ENCODE peak calls at places on chromosomes 4 and X, in four cellular contexts. One of them, this sample, is unnamed. For H3K4me1, H3F3A and H3K79me2, the result is how much of the 10 kb centered on the place peaks cover.

GRCh38 chrX:1355131-1355799 is 18.7 kb downstream of the IL3RA start:
- DNase-seq in GM23248: no peak
- DNase-seq in GM23338: peak
- DNase-seq in SK-N-SH: no peak
- DNase-seq in this sample: no peak

GRCh38 chr4:13670456-13671150 is 43.1 kb upstream of the BOD1L1 start:
- DNase-seq in GM23248: no peak
- DNase-seq in GM23338: no peak
- DNase-seq in SK-N-SH: no peak
- DNase-seq in this sample: no peak

GRCh38 chr4:23388699-23389395 is 501.0 kb downstream of the PPARGC1A start:
- DNase-seq in GM23248: no peak
- DNase-seq in GM23338: no peak
- DNase-seq in SK-N-SH: no peak
- DNase-seq in this sample: no peak

GRCh38 chrX:137926090-137926489 is 360.2 kb downstream of the ZIC3 start:
- DNase-seq in GM23248: no peak
- DNase-seq in GM23338: peak
- DNase-seq in SK-N-SH: peak
- DNase-seq in this sample: peak

GRCh38 chr4:108171541-108172230 is 3.0 kb upstream of the LEF1 start:
- DNase-seq in GM23248: no peak
- DNase-seq in GM23338: peak
- DNase-seq in SK-N-SH: peak
- DNase-seq in this sample: no peak

GRCh38 chrX:11331788-11332187 is 38.6 kb downstream of the AMELX start:
- DNase-seq in GM23248: no peak
- DNase-seq in GM23338: no peak
- DNase-seq in SK-N-SH: no peak
- DNase-seq in this sample: no peak

GRCh38 chrX:35664838-35665237 is 133.3 kb upstream of the MAGEB16 start:
- DNase-seq in GM23248: no peak
- DNase-seq in GM23338: peak
- DNase-seq in SK-N-SH: no peak
- DNase-seq in this sample: no peak

GRCh38 chrX:40845331-40845911 is 110.1 kb upstream of the MED14 start:
- DNase-seq in GM23248: peak
- DNase-seq in GM23338: peak
- DNase-seq in SK-N-SH: no peak
- DNase-seq in this sample: peak

GRCh38 chr4:8261851-8262535 is 7.6 kb upstream of the HTRA3 start:
- DNase-seq in GM23248: no peak
- DNase-seq in GM23338: no peak
- DNase-seq in SK-N-SH: no peak
- DNase-seq in this sample: no peak

GRCh38 chrX:363621-364375 is 22.9 kb downstream of the PPP2R3B start:
- DNase-seq in GM23248: no peak
- DNase-seq in GM23338: no peak
- DNase-seq in SK-N-SH: no peak
- DNase-seq in this sample: no peak

GRCh38 chrX:119419146-119419545 is 20.0 kb downstream of the SLC25A43 start:
- DNase-seq in GM23248: no peak
- DNase-seq in GM23338: no peak
- DNase-seq in SK-N-SH: no peak
- DNase-seq in this sample: no peak

GRCh38 chr4:77695769-77696168 is 90.1 kb downstream of the CXCL13 start:
- DNase-seq in GM23248: peak
- DNase-seq in GM23338: no peak
- DNase-seq in SK-N-SH: no peak
- DNase-seq in this sample: peak

GRCh38 chrX:32176510-32176909 is 1034.8 kb downstream of the DMD start:
- DNase-seq in GM23248: no peak
- DNase-seq in GM23338: no peak
- DNase-seq in SK-N-SH: no peak
- DNase-seq in this sample: no peak

GRCh38 chrX:72029473-72030411 is 102.0 kb downstream of the RTL5 start:
- DNase-seq in GM23248: peak
- DNase-seq in GM23338: no peak
- DNase-seq in SK-N-SH: peak
- DNase-seq in this sample: peak

GRCh38 chrX:22800806-22801205 is 199.0 kb upstream of the DDX53 start:
- DNase-seq in GM23248: peak
- DNase-seq in GM23338: no peak
- DNase-seq in SK-N-SH: no peak
- DNase-seq in this sample: peak

GRCh38 chrX:45758319-45758718 is 557.6 kb upstream of the DIPK2B start:
- DNase-seq in GM23248: peak
- DNase-seq in GM23338: no peak
- DNase-seq in SK-N-SH: no peak
- DNase-seq in this sample: peak

GRCh38 chr4:81743731-81744465 is 272.2 kb upstream of the RASGEF1B start:
- DNase-seq in GM23248: no peak
- DNase-seq in GM23338: no peak
- DNase-seq in SK-N-SH: no peak
- DNase-seq in this sample: no peak

GRCh38 chr4:128979934-128980333 is 113.4 kb downstream of the SCLT1 start:
- DNase-seq in GM23248: peak
- DNase-seq in GM23338: no peak
- DNase-seq in SK-N-SH: peak
- DNase-seq in this sample: peak

GRCh38 chr4:5812506-5813229 is 80.2 kb downstream of the CRMP1 start:
- DNase-seq in GM23248: peak
- DNase-seq in GM23338: peak
- DNase-seq in SK-N-SH: peak
- DNase-seq in this sample: peak

GRCh38 chr4:169244210-169244609 is 26.5 kb downstream of the SH3RF1 start:
- DNase-seq in GM23248: no peak
- DNase-seq in GM23338: peak
- DNase-seq in SK-N-SH: no peak
- DNase-seq in this sample: no peak

GRCh38 chr4:136476773-136477172 is 1055.5 kb downstream of the PCDH18 start:
- DNase-seq in GM23248: no peak
- DNase-seq in GM23338: no peak
- DNase-seq in SK-N-SH: peak
- DNase-seq in this sample: no peak

GRCh38 chr4:89820005-89820404 is 17.0 kb downstream of the SNCA start:
- DNase-seq in GM23248: no peak
- DNase-seq in GM23338: no peak
- DNase-seq in SK-N-SH: no peak
- DNase-seq in this sample: no peak

GRCh38 chr4:7051905-7052304 is 8.7 kb downstream of the TADA2B start:
- DNase-seq in GM23248: no peak
- DNase-seq in GM23338: no peak
- DNase-seq in SK-N-SH: no peak
- DNase-seq in this sample: no peak

GRCh38 chrX:49163555-49164419 is 1.2 kb downstream of the MAGIX start:
- DNase-seq in GM23248: peak
- DNase-seq in GM23338: peak
- DNase-seq in SK-N-SH: peak
- DNase-seq in this sample: peak

GRCh38 chr4:128285085-128286023 is 2.3 kb downstream of the PGRMC2 start:
- DNase-seq in GM23248: peak
- DNase-seq in GM23338: no peak
- DNase-seq in SK-N-SH: no peak
- DNase-seq in this sample: peak

GRCh38 chr4:146333187-146333894 is 119.0 kb downstream of the REELD1 start:
- DNase-seq in GM23248: peak
- DNase-seq in GM23338: no peak
- DNase-seq in SK-N-SH: no peak
- DNase-seq in this sample: peak

GRCh38 chr4:124768596-124768995 is 56.1 kb upstream of the ANKRD50 start:
- DNase-seq in GM23248: peak
- DNase-seq in GM23338: no peak
- DNase-seq in SK-N-SH: no peak
- DNase-seq in this sample: no peak

DNA sequence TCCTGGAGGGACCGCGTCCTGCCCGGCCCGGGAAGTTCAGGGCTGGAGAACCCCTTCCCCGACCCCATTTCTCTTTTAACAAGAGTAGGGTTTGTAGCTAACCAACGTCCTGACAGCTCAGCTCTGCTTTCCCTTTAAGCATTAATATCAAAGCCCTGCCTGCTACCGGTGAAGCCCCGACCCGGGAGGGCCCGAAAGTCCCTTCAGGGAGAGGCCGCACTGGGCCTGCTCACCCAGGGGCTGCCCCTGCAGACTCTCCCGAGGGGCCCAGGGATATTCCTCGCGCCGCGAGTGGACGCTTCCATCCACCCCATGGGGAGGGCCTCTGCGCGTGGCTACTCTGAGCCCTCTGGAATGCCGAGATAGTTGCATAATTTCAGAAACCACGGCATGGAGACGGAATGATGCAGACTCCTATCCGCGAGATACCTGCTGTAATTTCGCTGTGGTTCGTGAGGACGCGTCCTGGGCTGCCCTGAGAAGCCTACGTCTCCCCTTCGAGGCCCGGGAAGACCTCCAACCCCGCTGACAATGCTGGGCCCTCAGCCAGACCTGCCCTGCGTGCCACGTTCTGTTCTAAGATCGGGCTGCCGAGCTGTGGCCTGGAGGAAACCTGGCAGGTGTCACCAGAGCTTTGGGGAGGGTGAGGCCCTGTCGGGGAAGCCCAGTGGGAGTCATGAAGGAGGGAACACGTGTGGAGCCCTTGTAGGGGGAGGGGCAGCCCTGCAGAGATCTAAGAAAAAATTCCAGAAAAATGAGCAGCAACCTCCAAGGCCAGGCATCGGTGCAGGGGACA is 999 bp upstream of the CTBP1 start:
- DNase-seq in GM23248: peak
- DNase-seq in GM23338: peak
- DNase-seq in SK-N-SH: peak
- DNase-seq in this sample: peak
- H3K4me1 ChIP-seq in GM23248: under half
- H3K4me1 ChIP-seq in GM23338: under half
- H3K4me1 ChIP-seq in SK-N-SH: under half
- H3K4me1 ChIP-seq in this sample: under half

GRCh38 chr4:25654031-25654970 is 1.4 kb upstream of the SLC34A2 start:
- DNase-seq in GM23248: no peak
- DNase-seq in GM23338: peak
- DNase-seq in SK-N-SH: no peak
- DNase-seq in this sample: no peak
- H3F3A ChIP-seq in GM23248: under half
- H3F3A ChIP-seq in GM23338: under half
- H3F3A ChIP-seq in SK-N-SH: under half
- H3F3A ChIP-seq in this sample: under half

DNA sequence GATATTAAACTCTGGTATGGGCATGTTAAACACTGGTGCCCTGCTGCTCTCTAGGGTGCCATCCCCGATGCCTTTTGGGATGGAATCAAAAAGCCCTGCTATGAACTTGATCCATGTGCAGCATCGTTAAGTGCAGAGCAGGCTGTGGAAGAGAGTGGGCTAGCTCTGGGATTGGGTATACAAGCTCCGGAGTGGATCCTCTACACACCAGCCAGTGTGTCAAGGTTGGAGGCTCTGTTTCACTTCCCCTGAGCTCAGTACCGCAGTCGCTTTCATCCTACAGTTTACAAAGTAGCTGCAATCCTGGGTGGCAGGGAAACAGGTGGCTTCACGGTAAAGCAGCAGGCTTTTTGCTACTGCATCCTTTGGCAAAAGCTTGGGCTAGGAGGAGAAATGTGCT is 108.2 kb upstream of the SLC4A4 start:
- DNase-seq in GM23248: no peak
- DNase-seq in GM23338: no peak
- DNase-seq in SK-N-SH: no peak
- DNase-seq in this sample: no peak
- H3K79me2 ChIP-seq in GM23248: under half
- H3K79me2 ChIP-seq in GM23338: under half
- H3K79me2 ChIP-seq in SK-N-SH: under half
- H3K79me2 ChIP-seq in this sample: under half

GRCh38 chr4:181957088-181957487 is 286.1 kb upstream of the TENM3 start:
- DNase-seq in GM23248: peak
- DNase-seq in GM23338: no peak
- DNase-seq in SK-N-SH: no peak
- DNase-seq in this sample: no peak

GRCh38 chr4:181958435-181958834 is 284.8 kb upstream of the TENM3 start:
- DNase-seq in GM23248: no peak
- DNase-seq in GM23338: no peak
- DNase-seq in SK-N-SH: no peak
- DNase-seq in this sample: no peak

GRCh38 chr4:181959121-181959520 is 284.1 kb upstream of the TENM3 start:
- DNase-seq in GM23248: peak
- DNase-seq in GM23338: no peak
- DNase-seq in SK-N-SH: no peak
- DNase-seq in this sample: peak

GRCh38 chr4:181960384-181960783 is 282.8 kb upstream of the TENM3 start:
- DNase-seq in GM23248: no peak
- DNase-seq in GM23338: no peak
- DNase-seq in SK-N-SH: no peak
- DNase-seq in this sample: no peak

DNA sequence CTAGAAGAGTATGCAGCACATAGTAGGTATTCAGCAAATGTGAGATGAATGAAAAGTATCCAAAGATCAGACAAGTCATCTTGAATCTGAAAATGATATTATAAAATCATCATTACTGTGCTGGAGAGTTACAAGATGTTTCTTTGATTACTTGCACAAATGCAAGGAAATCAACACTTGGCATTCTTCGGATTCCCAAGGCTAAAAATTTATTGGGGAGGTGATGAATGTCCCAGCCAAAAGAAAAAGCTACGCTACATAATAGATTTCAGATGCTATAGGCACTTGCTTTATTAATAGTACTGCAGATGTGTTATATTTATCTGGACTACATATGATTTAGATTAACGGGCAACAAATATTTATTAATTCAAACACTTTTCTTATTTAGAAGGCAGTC is 286.7 kb upstream of the TENM3 start:
- DNase-seq in GM23248: no peak
- DNase-seq in GM23338: peak
- DNase-seq in SK-N-SH: no peak
- DNase-seq in this sample: no peak
- H3K4me1 ChIP-seq in GM23248: under half
- H3K4me1 ChIP-seq in GM23338: under half
- H3K4me1 ChIP-seq in SK-N-SH: under half
- H3K4me1 ChIP-seq in this sample: under half

DNA sequence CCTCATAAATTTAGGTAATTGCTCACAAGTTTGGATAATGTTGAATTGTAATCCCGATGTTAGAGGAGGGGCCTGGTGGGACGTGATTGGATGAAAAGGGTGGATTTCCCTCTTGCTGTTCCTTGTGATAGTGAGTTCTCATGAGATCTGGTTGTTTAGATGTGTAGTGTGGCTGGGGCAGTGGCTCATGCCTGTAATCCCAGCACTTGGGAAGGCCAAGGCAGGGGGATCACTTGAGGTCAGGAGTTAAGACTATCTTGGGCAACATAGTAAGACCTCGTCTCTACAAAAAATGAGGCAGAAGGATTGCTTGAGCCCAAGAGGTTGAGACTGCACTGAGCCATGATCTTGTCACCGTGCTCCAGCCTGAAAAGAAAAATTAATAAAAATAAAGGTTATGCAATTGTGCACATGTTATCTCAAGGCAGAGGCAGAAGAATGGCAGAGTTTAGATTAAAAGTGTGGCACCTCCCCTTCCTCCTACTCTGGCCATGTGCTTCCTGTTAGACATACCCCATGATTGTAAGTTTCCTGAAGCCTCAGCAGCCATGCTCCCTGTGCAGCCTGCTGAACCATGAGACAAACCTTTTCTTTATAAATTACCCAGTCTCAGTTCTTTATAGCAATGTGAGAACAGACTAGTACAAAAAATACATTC is 36.5 kb downstream of the ERVMER34-1 start:
- DNase-seq in GM23248: no peak
- DNase-seq in GM23338: no peak
- DNase-seq in SK-N-SH: no peak
- DNase-seq in this sample: no peak
- H3F3A ChIP-seq in GM23248: under half
- H3F3A ChIP-seq in GM23338: half or more
- H3F3A ChIP-seq in SK-N-SH: under half
- H3F3A ChIP-seq in this sample: under half

GRCh38 chr4:75658881-75659280 is 14.3 kb downstream of the G3BP2 start:
- DNase-seq in GM23248: peak
- DNase-seq in GM23338: no peak
- DNase-seq in SK-N-SH: no peak
- DNase-seq in this sample: peak
- H3K79me2 ChIP-seq in GM23248: half or more
- H3K79me2 ChIP-seq in GM23338: half or more
- H3K79me2 ChIP-seq in SK-N-SH: half or more
- H3K79me2 ChIP-seq in this sample: under half

This sample was measured in PC-3.